ENCODE peak calls at places on chromosome 7, in six cellular contexts. P is BE2C, B is mesendoderm, G is fibroblast of lung, X is esophagus muscularis mucosa, D is psoas muscle. R is an unnamed sample. For H3K4me1, the result is how much of the 10 kb centered on the place peaks cover.

GRCh38 chr7:88338521-88338920 is 31.8 kb upstream of the STEAP4 start:
- DNase-seq in P (no peak), B (no peak), G (no peak), X (no peak), D (no peak), R (no peak)

GRCh38 chr7:22150221-22150620 is 204.5 kb upstream of the CDCA7L start:
- DNase-seq in P (no peak), B (no peak), G (peak), X (no peak), D (no peak), R (no peak)

GRCh38 chr7:42233939-42234338 is 3.1 kb downstream of the GLI3 start:
- DNase-seq in P (no peak), B (no peak), G (peak), X (no peak), D (no peak), R (no peak)

GRCh38 chr7:16891338-16891737 is 9.6 kb upstream of the AGR3 start:
- DNase-seq in P (no peak), B (peak), G (peak), X (no peak), D (no peak), R (no peak)

GRCh38 chr7:151008511-151009323 is 15.6 kb downstream of the ATG9B start:
- DNase-seq in P (peak), B (peak), G (peak), X (no peak), D (peak), R (peak)

GRCh38 chr7:3246133-3246532 is 54.9 kb upstream of the SDK1 start:
- DNase-seq in P (no peak), B (no peak), G (no peak), X (no peak), D (no peak), R (no peak)

GRCh38 chr7:28674359-28674782 is 262.1 kb downstream of the CREB5 start:
- DNase-seq in P (no peak), B (peak), G (peak), X (no peak), D (no peak), R (no peak)

GRCh38 chr7:12705878-12706277 is 18.4 kb downstream of the ARL4A start:
- DNase-seq in P (no peak), B (no peak), G (peak), X (no peak), D (no peak), R (no peak)

GRCh38 chr7:110157631-110158362 is 933.1 kb upstream of the LRRN3 start:
- DNase-seq in P (no peak), B (no peak), G (peak), X (no peak), D (no peak), R (no peak)

GRCh38 chr7:157089100-157089510 is 49.6 kb upstream of the UBE3C start:
- DNase-seq in P (no peak), B (no peak), G (no peak), X (no peak), D (no peak), R (no peak)

GRCh38 chr7:24755541-24756416 is 1.5 kb downstream of the GSDME start:
- DNase-seq in P (no peak), B (no peak), G (peak), X (no peak), D (no peak), R (no peak)

GRCh38 chr7:142542097-142542496 is 207.2 kb upstream of the PRSS1 start:
- DNase-seq in P (no peak), B (no peak), G (no peak), X (no peak), D (no peak), R (no peak)

GRCh38 chr7:45580053-45580872 is 6.1 kb downstream of the ADCY1 start:
- DNase-seq in P (peak), B (peak), G (no peak), X (no peak), D (no peak), R (peak)

GRCh38 chr7:122803323-122803722 is 82.9 kb downstream of the CADPS2 start:
- DNase-seq in P (no peak), B (peak), G (peak), X (no peak), D (no peak), R (no peak)

GRCh38 chr7:74138945-74139843 is 35.0 kb upstream of the EIF4H start:
- DNase-seq in P (no peak), B (peak), G (no peak), X (no peak), D (no peak), R (no peak)

GRCh38 chr7:2523941-2524807 is 4.6 kb downstream of the LFNG start:
- DNase-seq in P (peak), B (peak), G (peak), X (no peak), D (peak), R (no peak)

GRCh38 chr7:124201768-124202349 is 169.0 kb upstream of the TMEM229A start:
- DNase-seq in P (no peak), B (no peak), G (peak), X (no peak), D (no peak), R (no peak)

GRCh38 chr7:83055197-83055596 is 107.5 kb downstream of the PCLO start:
- DNase-seq in P (no peak), B (no peak), G (no peak), X (no peak), D (no peak), R (no peak)

GRCh38 chr7:132956556-132956955 is 125.3 kb downstream of the CHCHD3 start:
- DNase-seq in P (no peak), B (peak), G (no peak), X (no peak), D (no peak), R (no peak)

GRCh38 chr7:96612034-96612433 is 97.6 kb downstream of the SEM1 start:
- DNase-seq in P (no peak), B (no peak), G (no peak), X (no peak), D (no peak), R (no peak)

GRCh38 chr7:49001610-49002033 is 77.3 kb downstream of the CDC14C start:
- DNase-seq in P (peak), B (peak), G (peak), X (no peak), D (no peak), R (peak)

GRCh38 chr7:158353606-158354570 is 233.7 kb downstream of the PTPRN2 start:
- DNase-seq in P (peak), B (peak), G (no peak), X (no peak), D (no peak), R (no peak)

GRCh38 chr7:37516610-37517108 is 68.0 kb upstream of the ELMO1 start:
- DNase-seq in P (no peak), B (no peak), G (no peak), X (no peak), D (no peak), R (no peak)

GRCh38 chr7:68692511-68692910 is 905.8 kb upstream of the AUTS2 start:
- DNase-seq in P (no peak), B (no peak), G (no peak), X (no peak), D (no peak), R (no peak)

GRCh38 chr7:49091519-49091918 is 167.2 kb downstream of the CDC14C start:
- DNase-seq in P (no peak), B (no peak), G (no peak), X (no peak), D (no peak), R (no peak)

GRCh38 chr7:27183682-27184341 is 1.2 kb downstream of the HOXA11 start:
- DNase-seq in P (no peak), B (no peak), G (no peak), X (no peak), D (no peak), R (no peak)

GRCh38 chr7:156473476-156474240 is 166.9 kb upstream of the RNF32 start:
- DNase-seq in P (peak), B (peak), G (peak), X (no peak), D (no peak), R (no peak)

GRCh38 chr7:76268376-76268775 is 34.1 kb upstream of the HSPB1 start:
- DNase-seq in P (no peak), B (no peak), G (no peak), X (no peak), D (no peak), R (no peak)

GRCh38 chr7:40859965-40860543 is 725.2 kb downstream of the SUGCT start:
- DNase-seq in P (no peak), B (no peak), G (no peak), X (no peak), D (no peak), R (no peak)

GRCh38 chr7:30177186-30177585 is 42.4 kb downstream of the MTURN start:
- DNase-seq in P (no peak), B (no peak), G (no peak), X (no peak), D (no peak), R (no peak)

GRCh38 chr7:32518534-32519140 is 23.3 kb downstream of the AVL9 start:
- DNase-seq in P (no peak), B (peak), G (peak), X (no peak), D (no peak), R (no peak)

GRCh38 chr7:25891591-25891990 is 260.4 kb upstream of the NFE2L3 start:
- DNase-seq in P (no peak), B (no peak), G (no peak), X (no peak), D (no peak), R (no peak)

GRCh38 chr7:39908973-39909372 is 41.1 kb upstream of the CDK13 start:
- DNase-seq in P (no peak), B (no peak), G (no peak), X (peak), D (no peak), R (no peak)

GRCh38 chr7:64183126-64183742 is 23.8 kb upstream of the ZNF735 start:
- DNase-seq in P (peak), B (no peak), G (no peak), X (no peak), D (peak), R (peak)

DNA sequence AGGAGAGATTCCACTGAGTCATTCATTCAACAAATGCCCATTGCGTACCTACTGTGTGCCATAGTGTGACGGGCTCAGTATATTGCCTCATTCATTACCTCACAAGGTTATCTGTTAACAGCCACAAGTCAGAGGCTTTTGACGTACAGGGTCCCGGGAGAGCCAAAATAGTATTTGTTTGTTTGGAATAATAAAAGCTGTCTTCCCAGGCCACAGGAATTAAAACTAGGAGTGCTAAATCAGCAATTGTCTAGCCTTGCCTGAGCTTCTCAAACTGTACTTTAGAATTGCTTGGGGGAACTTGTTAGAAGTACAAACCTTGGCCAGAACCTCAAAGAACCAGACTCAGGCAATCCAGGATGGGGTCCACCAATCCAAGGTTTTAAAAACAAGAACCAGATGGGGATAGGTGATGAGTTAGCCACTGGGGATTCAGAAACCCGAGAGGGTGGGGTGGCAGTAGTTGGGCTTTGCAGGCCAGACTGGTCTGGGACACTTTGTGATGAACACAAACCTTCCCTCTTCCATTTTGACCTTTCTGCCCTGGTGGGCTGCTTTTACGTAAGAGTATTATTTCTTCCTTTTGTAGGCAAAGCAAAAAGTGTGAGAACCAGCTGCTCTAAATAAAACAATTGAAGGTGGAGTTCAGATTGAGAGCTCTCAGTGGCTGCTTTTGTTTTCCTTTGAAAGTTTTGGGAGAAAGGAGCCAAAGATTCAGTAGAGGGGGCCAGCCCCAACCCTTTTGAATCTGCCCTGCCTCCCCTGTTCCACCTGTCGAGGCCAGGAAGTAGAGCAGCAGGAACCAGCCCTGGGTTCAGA is 113.0 kb upstream of the ANLN start:
- DNase-seq in P (no peak), B (no peak), G (no peak), X (peak), D (no peak), R (no peak)
- H3K4me1 ChIP-seq in P (under half), B (under half), G (under half), X (half or more), D (half or more), R (under half)

DNA sequence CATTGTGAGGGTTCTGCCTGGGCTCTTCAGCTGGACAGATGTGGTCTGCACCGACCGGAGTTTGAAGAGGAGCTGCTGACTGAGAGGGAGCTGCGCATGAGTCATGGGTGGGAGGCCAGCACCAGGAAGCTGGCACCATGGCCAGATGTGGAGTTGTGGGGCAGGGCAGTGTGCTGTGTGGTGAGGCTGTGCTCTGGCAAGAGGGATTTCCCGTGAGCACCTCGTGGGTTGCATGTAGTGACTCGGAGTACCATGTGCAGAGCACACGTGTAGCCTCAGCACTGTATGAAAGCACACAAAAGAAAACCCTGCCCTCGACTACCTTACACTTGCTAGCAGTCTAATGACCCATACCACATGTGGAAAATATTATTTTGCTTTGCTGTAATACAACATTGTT is 103.4 kb downstream of the WNT2 start:
- DNase-seq in P (no peak), B (no peak), G (peak), X (no peak), D (no peak), R (no peak)
- H3K4me1 ChIP-seq in P (under half), B (under half), G (under half), X (under half), D (under half), R (under half)

GRCh38 chr7:128757203-128757602 is 18.0 kb downstream of the CALU start:
- DNase-seq in P (no peak), B (no peak), G (peak), X (peak), D (no peak), R (no peak)

GRCh38 chr7:128755816-128756476 is 16.8 kb downstream of the CALU start:
- DNase-seq in P (no peak), B (no peak), G (peak), X (peak), D (no peak), R (no peak)

GRCh38 chr7:128752251-128752650 is 13.1 kb downstream of the CALU start:
- DNase-seq in P (no peak), B (no peak), G (no peak), X (no peak), D (no peak), R (no peak)

GRCh38 chr7:128758553-128758952 is 17.0 kb downstream of the OPN1SW start:
- DNase-seq in P (no peak), B (no peak), G (no peak), X (peak), D (no peak), R (no peak)

DNA sequence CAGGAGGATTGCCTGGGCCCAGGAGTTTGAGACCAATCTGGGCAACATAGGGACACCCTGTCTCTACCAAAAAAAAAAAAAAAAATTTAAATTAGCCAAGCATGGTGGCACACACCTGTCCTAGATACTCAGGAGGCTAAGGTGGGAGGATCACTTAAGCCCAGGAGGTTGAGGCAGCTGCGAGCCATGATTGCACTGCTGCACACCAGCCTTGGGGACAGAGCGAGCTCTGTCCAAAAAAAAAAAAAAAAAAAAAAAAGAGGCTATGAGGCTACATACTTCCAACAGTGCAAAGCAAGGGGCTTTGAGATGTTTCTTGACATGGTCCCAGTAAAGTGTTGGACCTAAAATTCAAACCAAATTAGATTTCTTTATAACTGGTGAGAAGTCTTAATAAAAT is 15.9 kb downstream of the CALU start:
- DNase-seq in P (no peak), B (no peak), G (no peak), X (peak), D (no peak), R (no peak)
- H3K4me1 ChIP-seq in P (under half), B (under half), G (under half), X (under half), D (under half), R (under half)

GRCh38 chr7:135147899-135148721 is at the start of gene TMEM140:
- DNase-seq in P (no peak), B (no peak), G (no peak), X (no peak), D (peak), R (no peak)
- H3K4me1 ChIP-seq in P (under half), B (under half), G (under half), X (under half), D (under half), R (under half)

GRCh38 chr7:47478017-47478344 is 103.9 kb downstream of the TNS3 start:
- DNase-seq in P (no peak), B (no peak), G (peak), X (no peak), D (no peak), R (peak)
- H3K4me1 ChIP-seq in P (under half), B (under half), G (half or more), X (half or more), D (under half), R (under half)

R was measured in ovary.